ENCODE peak calls at places on chromosomes 11 and 22, in ten cellular contexts. A is kidney tubule cell; H is sciatic nerve; U is activated T-cell treated with anti-CD3 and anti-CD28 coated beads for 24 hours; B is nucleus accumbens; P is stimulated activated CD4-positive, alpha-beta T cell treated with anti-CD3 and anti-CD28 coated beads, Interleukin-1b, Interleukin-23, amount 100 ng/mL, for 48 hours; R is activated CD4-positive, CD25-positive, alpha-beta regulatory T cell; S is AG20443; N is fibroblast of lung; F is AG04450. T is an unnamed sample.

GRCh38 chr22:28768701-28769393 is 3.6 kb upstream of the CCDC117 start:
- DNase-seq in A (no peak), H (no peak), U (no peak), B (no peak), P (no peak), R (no peak), S (no peak), N (no peak), F (no peak), T (no peak)

GRCh38 chr11:46719048-46719542 is at the start of gene F2:
- DNase-seq in A (peak), H (no peak), U (no peak), B (no peak), P (no peak), R (no peak), S (no peak), N (no peak), F (no peak), T (no peak)

GRCh38 chr11:1824221-1825038 is 10.4 kb upstream of the SYT8 start:
- DNase-seq in A (no peak), H (no peak), U (no peak), B (no peak), P (no peak), R (no peak), S (no peak), N (no peak), F (no peak), T (no peak)

GRCh38 chr11:72724851-72725730 is 27.1 kb downstream of the ARAP1 start:
- DNase-seq in A (peak), H (peak), U (peak), B (peak), P (peak), R (peak), S (peak), N (peak), F (peak), T (peak)

GRCh38 chr11:13029872-13030271 is 20.8 kb downstream of the RASSF10 start:
- DNase-seq in A (no peak), H (no peak), U (no peak), B (no peak), P (no peak), R (no peak), S (no peak), N (no peak), F (no peak), T (no peak)

GRCh38 chr11:10752486-10752885 is 1.4 kb downstream of the CTR9 start:
- DNase-seq in A (no peak), H (no peak), U (no peak), B (no peak), P (no peak), R (no peak), S (no peak), N (no peak), F (no peak), T (no peak)

GRCh38 chr11:67288452-67289225 is 464 bp upstream of the ANKRD13D start:
- DNase-seq in A (peak), H (peak), U (peak), B (peak), P (peak), R (peak), S (peak), N (peak), F (peak), T (peak)

GRCh38 chr22:42745118-42745517 is 24.4 kb upstream of the A4GALT start:
- DNase-seq in A (no peak), H (no peak), U (no peak), B (no peak), P (no peak), R (no peak), S (peak), N (peak), F (no peak), T (no peak)

GRCh38 chr11:43278302-43278956 is 33.4 kb upstream of the API5 start:
- DNase-seq in A (peak), H (no peak), U (no peak), B (no peak), P (no peak), R (no peak), S (peak), N (peak), F (no peak), T (peak)

GRCh38 chr11:15665368-15665871 is 550.7 kb downstream of the INSC start:
- DNase-seq in A (peak), H (no peak), U (no peak), B (no peak), P (no peak), R (no peak), S (no peak), N (peak), F (no peak), T (no peak)

GRCh38 chr11:23539556-23539955 is 679.3 kb upstream of the CCDC179 start:
- DNase-seq in A (no peak), H (no peak), U (no peak), B (no peak), P (no peak), R (no peak), S (no peak), N (peak), F (no peak), T (no peak)

GRCh38 chr11:129146196-129146595 is 45.9 kb downstream of the ARHGAP32 start:
- DNase-seq in A (no peak), H (no peak), U (no peak), B (no peak), P (no peak), R (no peak), S (no peak), N (peak), F (no peak), T (no peak)

GRCh38 chr11:9568854-9569587 is 4.4 kb upstream of the WEE1 start:
- DNase-seq in A (peak), H (no peak), U (no peak), B (no peak), P (no peak), R (no peak), S (peak), N (peak), F (peak), T (no peak)

GRCh38 chr11:126104420-126104819 is 41.8 kb upstream of the CDON start:
- DNase-seq in A (no peak), H (no peak), U (no peak), B (no peak), P (no peak), R (no peak), S (no peak), N (no peak), F (no peak), T (no peak)

GRCh38 chr11:112563808-112564207 is 303.1 kb upstream of the PLET1 start:
- DNase-seq in A (no peak), H (no peak), U (no peak), B (no peak), P (no peak), R (no peak), S (no peak), N (no peak), F (no peak), T (no peak)

GRCh38 chr11:19673924-19674390 is 38.7 kb upstream of the NAV2 start:
- DNase-seq in A (no peak), H (peak), U (no peak), B (no peak), P (no peak), R (no peak), S (peak), N (peak), F (no peak), T (no peak)

GRCh38 chr11:75350122-75350742 is 1.2 kb downstream of the ARRB1 start:
- DNase-seq in A (no peak), H (no peak), U (no peak), B (no peak), P (no peak), R (no peak), S (no peak), N (no peak), F (no peak), T (no peak)

GRCh38 chr11:11115475-11115874 is 237.6 kb downstream of the CSNK2A3 start:
- DNase-seq in A (no peak), H (no peak), U (no peak), B (no peak), P (no peak), R (no peak), S (no peak), N (no peak), F (no peak), T (no peak)

GRCh38 chr11:102230911-102231310 is 86.4 kb upstream of the BIRC3 start:
- DNase-seq in A (no peak), H (no peak), U (no peak), B (no peak), P (no peak), R (no peak), S (no peak), N (no peak), F (no peak), T (no peak)

GRCh38 chr22:50169774-50170341 is 673 bp upstream of the PANX2 start:
- DNase-seq in A (no peak), H (no peak), U (peak), B (no peak), P (peak), R (peak), S (peak), N (peak), F (no peak), T (no peak)

GRCh38 chr11:86021390-86021789 is 47.5 kb downstream of the PICALM start:
- DNase-seq in A (no peak), H (no peak), U (no peak), B (no peak), P (no peak), R (no peak), S (no peak), N (no peak), F (no peak), T (no peak)

GRCh38 chr11:128204898-128205297 is 382.5 kb downstream of the ETS1 start:
- DNase-seq in A (no peak), H (no peak), U (no peak), B (no peak), P (no peak), R (no peak), S (no peak), N (no peak), F (no peak), T (no peak)

GRCh38 chr11:66906077-66906929 is 49.4 kb downstream of the LRFN4 start:
- DNase-seq in A (peak), H (peak), U (no peak), B (no peak), P (no peak), R (no peak), S (peak), N (peak), F (no peak), T (peak)

GRCh38 chr11:117582491-117582890 is 214.5 kb downstream of the DSCAML1 start:
- DNase-seq in A (no peak), H (peak), U (no peak), B (no peak), P (no peak), R (no peak), S (no peak), N (no peak), F (no peak), T (no peak)

GRCh38 chr11:15707971-15708370 is 593.2 kb downstream of the INSC start:
- DNase-seq in A (peak), H (peak), U (no peak), B (no peak), P (no peak), R (no peak), S (no peak), N (peak), F (no peak), T (no peak)

GRCh38 chr11:1349074-1349931 is 39.9 kb upstream of the TOLLIP start:
- DNase-seq in A (no peak), H (peak), U (no peak), B (no peak), P (no peak), R (no peak), S (no peak), N (no peak), F (no peak), T (no peak)

GRCh38 chr11:69640260-69640994 is 529 bp upstream of the CCND1 start:
- DNase-seq in A (peak), H (peak), U (no peak), B (no peak), P (no peak), R (no peak), S (no peak), N (no peak), F (no peak), T (no peak)

GRCh38 chr11:6576471-6577373 is 26.7 kb downstream of the RRP8 start:
- DNase-seq in A (no peak), H (peak), U (no peak), B (peak), P (no peak), R (no peak), S (peak), N (peak), F (no peak), T (peak)

GRCh38 chr11:128757886-128758612 is 64.2 kb downstream of the FLI1 start:
- DNase-seq in A (no peak), H (no peak), U (no peak), B (no peak), P (peak), R (peak), S (no peak), N (no peak), F (no peak), T (no peak)

GRCh38 chr22:35995772-35996171 is 32.9 kb downstream of the RBFOX2 start:
- DNase-seq in A (peak), H (peak), U (no peak), B (no peak), P (no peak), R (no peak), S (peak), N (peak), F (peak), T (no peak)

GRCh38 chr11:61347916-61348461 is 13.7 kb downstream of the CYB561A3 start:
- DNase-seq in A (no peak), H (no peak), U (no peak), B (no peak), P (no peak), R (no peak), S (no peak), N (no peak), F (no peak), T (no peak)

GRCh38 chr22:23537421-23537820 is 42.7 kb downstream of the IGLL1 start:
- DNase-seq in A (no peak), H (peak), U (no peak), B (no peak), P (no peak), R (no peak), S (no peak), N (no peak), F (no peak), T (no peak)

GRCh38 chr11:104327864-104328513 is 164.0 kb upstream of the PDGFD start:
- DNase-seq in A (peak), H (no peak), U (no peak), B (no peak), P (no peak), R (no peak), S (peak), N (no peak), F (no peak), T (no peak)

GRCh38 chr11:34659096-34659733 is 38.3 kb downstream of the EHF start:
- DNase-seq in A (no peak), H (no peak), U (no peak), B (no peak), P (no peak), R (no peak), S (no peak), N (no peak), F (no peak), T (no peak)

GRCh38 chr11:131231317-131231716 is 139.1 kb upstream of the NTM start:
- DNase-seq in A (no peak), H (no peak), U (no peak), B (no peak), P (no peak), R (no peak), S (no peak), N (no peak), F (no peak), T (no peak)

GRCh38 chr22:23035557-23036277 is 34.6 kb upstream of the GNAZ start:
- DNase-seq in A (no peak), H (no peak), U (peak), B (no peak), P (peak), R (no peak), S (no peak), N (no peak), F (no peak), T (no peak)

GRCh38 chr11:288328-289144 is at the start of gene PGGHG:
- DNase-seq in A (peak), H (peak), U (no peak), B (no peak), P (peak), R (no peak), S (peak), N (peak), F (no peak), T (no peak)

GRCh38 chr22:47437636-47438035 is 675.2 kb downstream of the TBC1D22A start:
- DNase-seq in A (no peak), H (no peak), U (no peak), B (no peak), P (no peak), R (no peak), S (no peak), N (no peak), F (no peak), T (no peak)

GRCh38 chr22:39528681-39529486 is 3.7 kb downstream of the RPS19BP1 start:
- DNase-seq in A (peak), H (peak), U (peak), B (peak), P (peak), R (peak), S (peak), N (peak), F (peak), T (peak)

GRCh38 chr11:59040607-59041006 is 45.5 kb upstream of the GLYATL1B start:
- DNase-seq in A (no peak), H (no peak), U (no peak), B (no peak), P (no peak), R (no peak), S (no peak), N (no peak), F (no peak), T (no peak)

T was measured in pons.